ENCODE peak calls at places on chromosomes 7 and 10, in five cellular contexts. N is mesendoderm, G is H9, U is mesenchymal stem cell, D is H1. Q is an unnamed sample.

GRCh38 chr10:49072166-49072885 is 43.0 kb downstream of the VSTM4 start:
- DNase-seq in G (peak; percentile 13), U (no peak), D (peak; percentile 20), N (peak; percentile 5), Q (no peak)

GRCh38 chr7:43135129-43135528 is 22.7 kb downstream of the HECW1 start:
- DNase-seq in U (no peak), N (peak; percentile 92), D (no peak), G (peak; percentile 65), Q (no peak)

GRCh38 chr7:102983602-102984001 is 70.8 kb downstream of the LRRC17 start:
- DNase-seq in N (peak; percentile 70), G (no peak), U (no peak), D (no peak), Q (no peak)

GRCh38 chr7:133947458-133948044 is 179.6 kb upstream of the LRGUK start:
- DNase-seq in D (no peak), G (no peak), U (no peak), N (peak; percentile 66), Q (no peak)

GRCh38 chr7:6453737-6454136 is 6.0 kb upstream of the DAGLB start:
- DNase-seq in D (no peak), U (peak; percentile 82), N (no peak), G (no peak), Q (peak; percentile 93)

GRCh38 chr7:135855836-135856235 is 107.2 kb upstream of the FAM180A start:
- DNase-seq in N (peak; percentile 76), U (peak; percentile 49), D (no peak), G (no peak), Q (no peak)

GRCh38 chr10:51100221-51100620 is 25.9 kb downstream of the PRKG1 start:
- DNase-seq in N (no peak), G (no peak), U (no peak), D (no peak), Q (peak; percentile 20)

GRCh38 chr10:6279540-6280267 is 77.0 kb downstream of the PFKFB3 start:
- DNase-seq in U (peak; percentile 89), D (no peak), N (peak; percentile 97), G (peak; percentile 68), Q (peak; percentile 66)

DNA sequence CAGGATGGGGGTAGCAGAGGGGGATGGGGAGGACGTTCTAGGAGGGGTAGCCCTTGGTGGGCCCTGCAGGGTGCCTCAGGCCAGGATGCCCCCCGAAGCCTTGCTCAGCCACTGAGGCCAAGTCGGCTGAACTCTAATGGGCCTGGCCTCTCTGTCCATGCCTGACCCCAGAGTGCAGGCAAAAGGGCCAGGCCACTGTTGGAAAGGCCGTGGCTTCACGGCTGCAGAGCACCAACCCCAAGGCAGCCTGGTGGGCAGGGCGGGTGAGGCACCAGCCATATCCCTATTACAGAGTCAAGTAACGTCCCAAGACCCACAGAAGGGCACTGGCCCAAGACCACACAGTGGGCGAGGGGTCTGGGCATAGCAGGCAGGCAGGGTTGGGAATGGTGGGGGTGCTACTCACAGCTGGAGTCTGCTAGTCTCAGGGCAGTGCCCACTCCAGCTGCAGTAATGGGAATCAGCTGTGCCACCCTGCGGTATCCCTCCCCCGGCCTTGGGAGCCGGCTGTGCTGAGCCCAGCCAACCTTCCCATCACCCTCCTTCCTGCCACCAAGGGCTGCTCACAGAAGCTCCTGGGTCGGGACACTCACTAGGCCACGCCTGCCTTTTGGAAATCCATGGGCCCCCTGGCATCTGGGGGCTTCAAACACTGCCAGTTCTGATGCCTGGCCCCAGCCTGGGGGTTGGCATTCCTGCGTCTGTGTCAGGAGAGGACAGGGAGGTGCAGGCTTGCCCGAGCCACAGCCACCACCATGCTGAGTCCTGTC is 4.0 kb upstream of the LFNG start:
- DNase-seq in D (no peak), N (no peak), G (no peak), U (no peak), Q (no peak)
- H3K18ac ChIP-seq in D (no peak overlapping the region), N (no peak overlapping the region), G (no peak overlapping the region), U (no peak overlapping the region), Q (no peak overlapping the region)

DNA sequence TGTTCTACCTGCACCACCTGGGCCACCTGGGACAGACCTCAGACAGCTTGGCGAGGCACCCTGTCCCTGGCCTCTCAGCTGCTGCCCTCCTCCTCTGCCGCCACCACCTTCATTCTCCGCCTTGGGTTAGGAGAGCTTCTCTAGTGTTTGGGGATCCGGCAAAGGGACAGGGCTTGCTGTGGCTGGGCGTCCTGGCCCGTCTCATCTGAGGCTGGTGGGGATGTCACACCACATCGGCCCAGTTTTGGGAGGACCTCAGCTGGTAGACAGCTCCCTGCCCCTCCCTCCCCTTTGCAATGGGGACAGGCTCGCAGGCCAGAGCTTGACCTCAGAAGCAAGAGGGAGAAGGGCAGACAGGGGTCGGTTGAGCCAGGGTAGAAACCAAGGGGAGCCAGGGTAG is 26.4 kb downstream of the SPOCK2 start:
- DNase-seq in G (no peak), U (no peak), N (no peak), D (no peak), Q (no peak)
- H3K18ac ChIP-seq in G (no peak overlapping the region), U (no peak overlapping the region), N (no peak overlapping the region), D (no peak overlapping the region), Q (no peak overlapping the region)

GRCh38 chr7:44884553-44885393 is 557 bp downstream of the PURB start:
- DNase-seq in D (peak; percentile 68), U (peak; percentile 77), N (peak; percentile 61), G (peak; percentile 45), Q (peak; percentile 67)
- H3K18ac ChIP-seq in D (no peak overlapping the region), U (peak overlapping the region; percentile 98), N (peak overlapping the region; percentile 77), G (peak overlapping the region; percentile 79), Q (peak overlapping the region; percentile 30)

DNA sequence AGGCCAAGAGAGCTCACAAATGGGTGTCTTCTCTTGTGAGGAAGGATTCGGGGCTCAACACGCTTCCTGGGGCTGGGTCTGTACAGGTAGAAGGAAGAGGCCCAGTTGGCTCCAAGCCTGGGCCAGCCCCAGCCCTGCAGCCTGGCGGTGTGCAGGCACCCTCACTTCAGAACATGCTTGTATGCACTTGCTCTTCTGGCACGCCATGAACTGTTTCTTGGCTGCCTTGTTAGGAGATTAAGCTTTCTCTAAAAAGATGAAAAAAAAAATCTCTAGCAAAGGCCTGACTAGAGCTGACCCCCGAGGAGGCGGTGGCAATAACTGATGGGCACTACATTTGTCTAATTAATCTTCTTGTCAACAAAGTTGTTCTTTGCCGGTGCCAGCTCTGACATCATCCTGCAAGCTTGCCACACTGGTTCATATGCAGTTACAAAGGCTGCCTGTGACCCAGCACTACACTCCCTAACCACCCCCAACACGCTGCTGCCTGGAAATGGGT is 94.7 kb downstream of the WDR11 start:
- DNase-seq in D (no peak), N (no peak), G (no peak), U (no peak), Q (no peak)
- H3K18ac ChIP-seq in D (no peak overlapping the region), N (no peak overlapping the region), G (no peak overlapping the region), U (no peak overlapping the region), Q (no peak overlapping the region)

GRCh38 chr7:129227646-129228578 is 3.1 kb downstream of the AHCYL2 start:
- DNase-seq in N (no peak), G (no peak), U (no peak), D (no peak), Q (peak; percentile 11)

GRCh38 chr7:129225931-129226572 is 1.2 kb downstream of the AHCYL2 start:
- DNase-seq in N (no peak), U (no peak), D (no peak), G (no peak), Q (peak; percentile 17)

GRCh38 chr7:129222064-129222463 is 2.8 kb upstream of the AHCYL2 start:
- DNase-seq in G (no peak), N (no peak), U (no peak), D (no peak), Q (no peak)

GRCh38 chr7:129225206-129225930 is 538 bp downstream of the AHCYL2 start:
- DNase-seq in G (peak; percentile 59), N (peak; percentile 76), D (peak; percentile 77), U (peak; percentile 68), Q (peak; percentile 27)

DNA sequence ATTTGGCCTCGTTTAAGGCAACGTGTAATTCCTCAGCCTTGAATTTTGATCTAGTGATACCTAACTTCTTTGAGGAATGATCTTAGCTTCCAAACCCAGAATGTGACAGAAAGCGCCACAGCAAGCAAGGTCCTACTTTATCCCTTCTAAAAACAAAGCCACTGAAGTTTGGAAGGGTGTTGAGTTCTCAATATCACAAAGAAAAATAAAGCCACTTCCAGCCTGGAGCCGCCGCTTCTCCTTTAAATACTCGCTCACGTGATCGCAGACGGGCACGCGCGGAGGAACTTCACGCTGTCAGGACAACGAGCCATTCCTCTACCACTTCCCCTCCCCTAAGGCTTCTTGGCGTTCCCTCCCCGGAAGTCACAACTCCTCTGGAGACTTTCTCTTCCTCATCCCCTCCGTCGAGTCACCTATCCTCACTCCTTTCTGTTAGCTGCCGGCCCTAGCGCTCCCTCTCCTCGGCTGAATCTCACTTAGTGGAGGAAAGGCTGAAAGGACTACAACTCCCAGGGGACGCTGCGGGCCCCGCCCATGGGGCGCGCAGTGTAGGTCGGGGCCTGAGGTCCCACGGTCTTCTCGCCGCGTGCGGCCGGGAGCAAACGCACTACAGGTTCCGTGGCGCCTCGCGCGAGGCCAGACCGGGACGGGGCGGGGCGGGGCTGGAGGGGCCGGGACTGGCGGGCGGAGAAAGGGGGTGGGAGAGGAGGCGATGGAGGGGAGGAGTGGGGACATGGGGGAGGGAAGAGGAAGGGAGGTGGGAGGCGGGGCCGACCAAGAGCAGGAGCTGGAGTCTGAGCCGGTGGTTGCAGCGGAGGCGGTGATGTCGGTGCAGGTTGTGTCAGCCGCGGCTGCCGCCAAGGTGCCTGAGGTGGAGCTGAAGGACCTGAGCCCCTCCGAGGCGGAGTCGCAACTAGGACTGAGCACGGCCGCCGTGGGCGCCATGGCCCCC is at the start of gene AHCYL2:
- DNase-seq in D (peak; percentile 94), U (peak; percentile 98), G (peak; percentile 98), N (peak; percentile 99), Q (peak; percentile 96)
- H3K18ac ChIP-seq in D (peak within 1 kb of the TSS; percentile 97), U (peak within 1 kb of the TSS; percentile 81), G (peak within 1 kb of the TSS; percentile 61), N (peak within 1 kb of the TSS; percentile 61), Q (peak within 1 kb of the TSS; percentile 78)

DNA sequence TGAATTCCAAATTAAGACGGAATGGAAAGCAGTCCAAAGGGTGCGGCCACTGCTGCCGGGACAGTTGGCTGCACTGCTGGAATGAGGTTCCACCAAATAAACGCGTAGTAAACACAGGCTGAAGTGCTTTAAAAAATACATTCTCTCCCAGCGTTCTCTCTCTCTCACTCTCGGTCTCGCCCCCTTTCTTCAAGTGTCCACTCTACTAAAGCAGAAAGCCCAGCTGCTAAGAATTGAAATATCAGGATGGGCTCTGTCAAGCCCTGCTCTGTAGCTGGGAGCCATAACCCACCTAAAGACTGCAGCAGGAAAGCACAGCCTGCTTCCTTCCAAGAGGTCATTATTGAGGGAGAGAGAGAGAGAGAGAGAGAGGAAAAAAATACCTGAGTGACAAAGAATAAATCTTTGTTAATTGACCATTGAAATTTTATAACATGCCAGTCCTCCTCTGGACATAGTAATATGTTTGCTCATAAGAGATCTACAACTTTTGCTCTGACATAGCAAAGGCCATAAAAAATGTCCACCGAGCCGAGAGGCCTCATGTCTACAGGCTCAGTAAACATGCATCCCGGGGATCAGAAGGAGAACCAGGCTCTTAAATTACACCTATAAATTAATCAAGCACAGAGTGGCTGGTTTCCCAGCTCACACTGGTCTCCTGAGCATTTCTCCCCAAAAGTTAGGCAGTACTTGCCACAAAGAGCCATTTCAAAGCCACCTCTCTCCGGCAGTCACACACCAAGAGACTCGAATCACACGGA is 72.8 kb downstream of the FGFR2 start:
- DNase-seq in N (no peak), D (no peak), U (no peak), G (no peak), Q (no peak)
- H3K18ac ChIP-seq in N (no peak overlapping the region), D (no peak overlapping the region), U (no peak overlapping the region), G (no peak overlapping the region), Q (no peak overlapping the region)

GRCh38 chr7:139359366-139360209 is at the start of gene LUC7L2:
- DNase-seq in N (peak; percentile 99), D (peak; percentile 99), U (peak; percentile 99), G (peak; percentile 99), Q (peak; percentile 98)
- H3K18ac ChIP-seq in N (peak within 1 kb of the TSS; percentile 85), D (peak within 1 kb of the TSS; percentile 100), U (peak within 1 kb of the TSS; percentile 98), G (peak within 1 kb of the TSS; percentile 94), Q (peak within 1 kb of the TSS; percentile 78)

Q was measured in IMR-90.